ENCODE peak calls at places on chromosomes 5 and 9, in eight cellular contexts. N is NCI-H510A treated with DMSO at 0.1 percent for 48 hours; L is NCI-H2029; B is tibial artery; P is anterior cingulate cortex; Y is activated CD4-positive, CD25-positive, alpha-beta regulatory T cell treated with anti-CD3 and anti-CD28 coated beads, Interleukin-2, amount 50 U/mL, for 72 hours; M is NAMALWA; Z is brain pericyte. Q is an unnamed sample.

GRCh38 chr9:17962747-17963146 is 383.9 kb downstream of the SH3GL2 start:
- DNase-seq in N (no peak), L (no peak), B (no peak), P (no peak), Y (no peak), M (no peak), Z (no peak), Q (no peak)

GRCh38 chr5:118794281-118794680 is 194.1 kb downstream of the DTWD2 start:
- DNase-seq in N (no peak), L (no peak), B (no peak), P (no peak), Y (no peak), M (no peak), Z (no peak), Q (no peak)

GRCh38 chr5:178555771-178556211 is 34.4 kb downstream of the COL23A1 start:
- DNase-seq in N (no peak), L (no peak), B (peak), P (no peak), Y (no peak), M (no peak), Z (no peak), Q (no peak)

GRCh38 chr9:114483499-114483898 is 21.8 kb downstream of the WHRN start:
- DNase-seq in N (no peak), L (no peak), B (peak), P (no peak), Y (no peak), M (no peak), Z (no peak), Q (no peak)

GRCh38 chr5:164139423-164139822 is 634.0 kb downstream of the MAT2B start:
- DNase-seq in N (no peak), L (no peak), B (no peak), P (no peak), Y (no peak), M (no peak), Z (no peak), Q (no peak)

GRCh38 chr9:120366646-120367019 is 213.3 kb downstream of the CDK5RAP2 start:
- DNase-seq in N (no peak), L (no peak), B (peak), P (no peak), Y (no peak), M (no peak), Z (no peak), Q (no peak)

GRCh38 chr5:85278193-85278592 is 893.5 kb upstream of the EDIL3 start:
- DNase-seq in N (no peak), L (no peak), B (no peak), P (no peak), Y (no peak), M (no peak), Z (no peak), Q (peak)

GRCh38 chr5:167012281-167013034 is 1279.0 kb upstream of the WWC1 start:
- DNase-seq in N (no peak), L (no peak), B (no peak), P (no peak), Y (no peak), M (no peak), Z (no peak), Q (no peak)

GRCh38 chr5:142432961-142433360 is 108.1 kb upstream of the SPRY4 start:
- DNase-seq in N (no peak), L (peak), B (no peak), P (no peak), Y (no peak), M (no peak), Z (no peak), Q (no peak)

GRCh38 chr9:115235221-115235620 is 117.3 kb upstream of the TNC start:
- DNase-seq in N (no peak), L (no peak), B (no peak), P (no peak), Y (no peak), M (no peak), Z (no peak), Q (no peak)

GRCh38 chr5:132457371-132458225 is 33.0 kb downstream of the IRF1 start:
- DNase-seq in N (no peak), L (no peak), B (peak), P (no peak), Y (no peak), M (peak), Z (no peak), Q (peak)

GRCh38 chr5:1470762-1471211 is 25.5 kb upstream of the SLC6A3 start:
- DNase-seq in N (no peak), L (no peak), B (peak), P (no peak), Y (no peak), M (no peak), Z (no peak), Q (no peak)

GRCh38 chr5:97163360-97163764 is 19.7 kb downstream of the RIOK2 start:
- DNase-seq in N (peak), L (no peak), B (no peak), P (no peak), Y (no peak), M (peak), Z (no peak), Q (no peak)